ENCODE peak calls at places on chromosomes 7 and 10, in seven cellular contexts. J is keratinocyte, Q is HCT116, U is hepatocyte, W is astrocyte, T is GM23248, K is SK-N-SH. E is an unnamed sample.

GRCh38 chr7:93145324-93145723 is 2.9 kb downstream of the SAMD9L start:
- DNase-seq in J (no peak), Q (no peak), U (no peak), W (no peak), T (no peak), K (no peak), E (no peak)

GRCh38 chr10:67550838-67551402 is 145.1 kb downstream of the CTNNA3 start:
- DNase-seq in J (no peak), Q (no peak), U (no peak), W (no peak), T (no peak), K (no peak), E (no peak)

GRCh38 chr7:148697950-148698396 is 730 bp upstream of the CUL1 start:
- DNase-seq in J (no peak), Q (no peak), U (no peak), W (no peak), T (peak; percentile 38), K (no peak), E (peak; percentile 19)

GRCh38 chr7:92595281-92595680 is 5.1 kb upstream of the FAM133B start:
- DNase-seq in J (no peak), Q (peak; percentile 28), U (no peak), W (peak; percentile 34), T (peak; percentile 95), K (no peak), E (peak; percentile 54)

GRCh38 chr7:120441850-120442249 is 168.9 kb downstream of the KCND2 start:
- DNase-seq in J (no peak), Q (no peak), U (no peak), W (no peak), T (no peak), K (no peak), E (no peak)

GRCh38 chr7:7478569-7478968 is 57.1 kb downstream of the COL28A1 start:
- DNase-seq in J (no peak), Q (no peak), U (no peak), W (no peak), T (no peak), K (no peak), E (no peak)

GRCh38 chr10:70312972-70313371 is 29.2 kb upstream of the NPFFR1 start:
- DNase-seq in J (no peak), Q (no peak), U (no peak), W (no peak), T (peak; percentile 68), K (no peak), E (peak; percentile 42)

GRCh38 chr10:125016123-125016522 is 74.2 kb downstream of the ZRANB1 start:
- DNase-seq in J (no peak), Q (no peak), U (no peak), W (no peak), T (no peak), K (peak; percentile 28), E (no peak)

GRCh38 chr10:80661526-80661925 is 123.8 kb downstream of the SH2D4B start:
- DNase-seq in J (no peak), Q (no peak), U (no peak), W (no peak), T (no peak), K (no peak), E (no peak)

GRCh38 chr7:22945584-22945983 is 68.3 kb downstream of the HYCC1 start:
- DNase-seq in J (no peak), Q (no peak), U (no peak), W (peak; percentile 14), T (no peak), K (no peak), E (peak; percentile 23)

GRCh38 chr10:96287392-96288105 is 16.2 kb upstream of the BLNK start:
- DNase-seq in J (no peak), Q (no peak), U (peak; percentile 59), W (no peak), T (no peak), K (no peak), E (peak; percentile 6)

GRCh38 chr7:1169409-1170368 is 9.7 kb upstream of the ZFAND2A start:
- DNase-seq in J (no peak), Q (no peak), U (peak; percentile 40), W (peak; percentile 12), T (peak; percentile 93), K (peak; percentile 86), E (peak; percentile 43)

GRCh38 chr10:116084166-116084565 is 188.8 kb downstream of the GFRA1 start:
- DNase-seq in J (no peak), Q (no peak), U (no peak), W (peak; percentile 56), T (peak; percentile 17), K (no peak), E (no peak)

GRCh38 chr7:68020102-68020501 is 1023.5 kb downstream of the TYW1 start:
- DNase-seq in J (no peak), Q (no peak), U (no peak), W (no peak), T (no peak), K (no peak), E (no peak)

GRCh38 chr10:132861116-132861691 is 75.3 kb upstream of the NKX6-2 start:
- DNase-seq in J (no peak), Q (no peak), U (no peak), W (no peak), T (peak; percentile 16), K (no peak), E (no peak)

GRCh38 chr10:132589681-132590080 is 52.1 kb downstream of the INPP5A start:
- DNase-seq in J (no peak), Q (no peak), U (no peak), W (no peak), T (no peak), K (no peak), E (no peak)

GRCh38 chr10:85548038-85548437 is 818.6 kb downstream of the GRID1 start:
- DNase-seq in J (peak; percentile 32), Q (peak; percentile 52), U (peak; percentile 57), W (peak; percentile 21), T (peak; percentile 24), K (peak; percentile 21), E (peak; percentile 34)

GRCh38 chr7:28178537-28178936 is 2.1 kb downstream of the JAZF1 start:
- DNase-seq in J (no peak), Q (no peak), U (no peak), W (no peak), T (peak; percentile 67), K (no peak), E (no peak)
- H3K79me2 ChIP-seq in J (peaks cover 4% of the 10 kb centered on the region), Q (no peaks in the 10 kb centered on the region), U (peaks cover 21% of the 10 kb centered on the region), W (peaks cover 54% of the 10 kb centered on the region), T (peaks cover 56% of the 10 kb centered on the region), K (peaks cover 14% of the 10 kb centered on the region), E (peaks cover 22% of the 10 kb centered on the region)

GRCh38 chr10:130652544-130652943 is 516.4 kb downstream of the GLRX3 start:
- DNase-seq in J (no peak), Q (no peak), U (no peak), W (no peak), T (peak; percentile 5), K (no peak), E (no peak)

GRCh38 chr10:130655313-130656186 is 519.4 kb downstream of the GLRX3 start:
- DNase-seq in J (no peak), Q (no peak), U (no peak), W (no peak), T (no peak), K (no peak), E (no peak)

GRCh38 chr10:130654726-130655125 is 518.5 kb downstream of the GLRX3 start:
- DNase-seq in J (no peak), Q (no peak), U (no peak), W (no peak), T (no peak), K (no peak), E (no peak)

GRCh38 chr10:130656187-130656575 is 520.0 kb downstream of the GLRX3 start:
- DNase-seq in J (no peak), Q (no peak), U (no peak), W (no peak), T (no peak), K (no peak), E (no peak)

DNA sequence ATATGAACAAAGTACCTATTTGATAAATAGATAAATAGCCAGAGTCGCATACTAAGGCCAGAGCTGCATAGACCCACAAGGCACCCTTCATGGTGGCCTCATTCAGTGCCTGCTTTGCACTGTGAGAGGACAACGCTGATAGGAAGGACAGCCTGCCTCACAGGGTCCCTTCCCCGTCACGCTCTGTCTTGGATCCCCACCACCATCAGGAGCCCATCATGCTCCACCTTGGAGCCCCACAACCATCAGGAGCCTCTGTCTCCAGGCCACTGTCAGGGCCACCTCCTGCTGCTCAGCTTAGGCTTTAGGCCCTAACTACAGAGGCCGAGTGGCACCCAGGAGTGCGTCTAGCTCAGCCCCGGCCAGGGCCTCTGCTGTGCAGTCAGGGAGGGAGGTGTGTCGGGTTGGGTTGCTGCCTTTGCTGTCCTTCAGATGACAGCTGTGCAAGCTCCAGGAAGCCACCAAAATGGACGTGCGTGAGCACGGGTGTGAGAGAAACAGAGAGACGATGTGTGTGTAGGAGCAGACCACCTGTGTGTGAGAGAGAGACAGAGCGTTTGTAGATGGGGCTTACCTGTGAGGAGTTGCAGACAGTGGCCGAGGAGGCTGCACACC is 516.9 kb downstream of the GLRX3 start:
- DNase-seq in J (no peak), Q (no peak), U (no peak), W (no peak), T (no peak), K (no peak), E (no peak)
- H3K9me3 ChIP-seq in J (peaks cover 6% of the 10 kb centered on the region), Q (no peaks in the 10 kb centered on the region), U (no peaks in the 10 kb centered on the region), W (peaks cover 16% of the 10 kb centered on the region), T (no peaks in the 10 kb centered on the region), K (no peaks in the 10 kb centered on the region), E (no peaks in the 10 kb centered on the region)

GRCh38 chr7:90771281-90771680 is 175.2 kb downstream of the CDK14 start:
- DNase-seq in J (no peak), Q (no peak), U (no peak), W (peak; percentile 58), T (peak; percentile 79), K (no peak), E (peak; percentile 33)
- H3K27ac ChIP-seq in J (no peak overlapping the region), Q (no peak overlapping the region), U (no peak overlapping the region), W (no peak overlapping the region), T (peak overlapping the region; percentile 62), K (no peak overlapping the region), E (no peak overlapping the region)

GRCh38 chr10:33309410-33309809 is 25.1 kb downstream of the NRP1 start:
- DNase-seq in J (no peak), Q (no peak), U (no peak), W (no peak), T (no peak), K (no peak), E (no peak)
- H3K79me2 ChIP-seq in J (peaks cover 71% of the 10 kb centered on the region), Q (no peaks in the 10 kb centered on the region), U (peaks cover 70% of the 10 kb centered on the region), W (peaks cover 94% of the 10 kb centered on the region), T (peaks cover 100% of the 10 kb centered on the region), K (peaks cover 100% of the 10 kb centered on the region), E (peaks cover 89% of the 10 kb centered on the region)

E was measured in fibroblast of lung.